ENCODE peak calls at places on chromosomes 5 and 9, in six cellular contexts. T is A549, K is OCI-LY7, Y is transverse colon, P is lower lobe of right lung, O is uterus. X is an unnamed sample.
A peak's percentile ranks its signal among the peaks of the same experiment; 100 is the strongest.

GRCh38 chr9:106862115-106862945 is 636 bp upstream of the ZNF462 start:
- DNase-seq in T (peak; percentile 44), K (no peak), Y (peak; percentile 52), P (no peak), O (peak; percentile 61), X (peak; percentile 61)

GRCh38 chr5:151058891-151059611 is 21.8 kb downstream of the TNIP1 start:
- DNase-seq in T (no peak), K (peak; percentile 34), Y (no peak), P (no peak), O (no peak), X (peak; percentile 39)

GRCh38 chr5:169467382-169467781 is 116.2 kb upstream of the SPDL1 start:
- DNase-seq in T (no peak), K (no peak), Y (no peak), P (no peak), O (no peak), X (no peak)

GRCh38 chr9:121954477-121955175 is 138.5 kb downstream of the TTLL11 start:
- DNase-seq in T (no peak), K (no peak), Y (no peak), P (no peak), O (peak; percentile 82), X (no peak)

GRCh38 chr5:159316519-159317383 is 13.5 kb downstream of the IL12B start:
- DNase-seq in T (peak; percentile 60), K (peak; percentile 67), Y (peak; percentile 41), P (no peak), O (no peak), X (peak; percentile 78)

GRCh38 chr9:136395345-136396218 is 4.4 kb downstream of the SNAPC4 start:
- DNase-seq in T (no peak), K (no peak), Y (no peak), P (no peak), O (no peak), X (no peak)

GRCh38 chr9:93126151-93126781 is 7.8 kb downstream of the NINJ1 start:
- DNase-seq in T (no peak), K (no peak), Y (peak; percentile 6), P (peak; percentile 47), O (peak; percentile 30), X (peak; percentile 26)

GRCh38 chr9:97740848-97741821 is 44.0 kb upstream of the XPA start:
- DNase-seq in T (no peak), K (no peak), Y (peak; percentile 23), P (peak; percentile 69), O (peak; percentile 17), X (peak; percentile 38)

GRCh38 chr9:135284386-135285134 is 195.0 kb upstream of the PPP1R26 start:
- DNase-seq in T (no peak), K (no peak), Y (no peak), P (no peak), O (no peak), X (peak; percentile 13)

GRCh38 chr9:8734760-8735159 is 935.2 kb upstream of the DMAC1 start:
- DNase-seq in T (no peak), K (no peak), Y (no peak), P (no peak), O (no peak), X (no peak)

GRCh38 chr5:125835293-125836172 is 587.7 kb upstream of the GRAMD2B start:
- DNase-seq in T (peak; percentile 5), K (peak; percentile 44), Y (peak; percentile 39), P (no peak), O (peak; percentile 36), X (peak; percentile 51)

GRCh38 chr9:107809859-107810492 is 320.4 kb upstream of the KLF4 start:
- DNase-seq in T (no peak), K (no peak), Y (peak; percentile 18), P (no peak), O (peak; percentile 22), X (no peak)

GRCh38 chr5:172498431-172499129 is 44.3 kb upstream of the SH3PXD2B start:
- DNase-seq in T (no peak), K (no peak), Y (no peak), P (no peak), O (peak; percentile 9), X (no peak)

GRCh38 chr9:34984049-34984448 is 5.5 kb upstream of the DNAJB5 start:
- DNase-seq in T (no peak), K (peak; percentile 61), Y (no peak), P (no peak), O (no peak), X (no peak)

GRCh38 chr5:143244000-143244736 is 159.3 kb downstream of the NR3C1 start:
- DNase-seq in T (peak; percentile 81), K (no peak), Y (peak; percentile 29), P (no peak), O (peak; percentile 61), X (no peak)

GRCh38 chr5:143239877-143240518 is 163.5 kb downstream of the NR3C1 start:
- DNase-seq in T (no peak), K (no peak), Y (no peak), P (no peak), O (no peak), X (no peak)

GRCh38 chr5:143243103-143243502 is 160.4 kb downstream of the NR3C1 start:
- DNase-seq in T (no peak), K (no peak), Y (no peak), P (no peak), O (no peak), X (no peak)

GRCh38 chr5:143244990-143245389 is 158.5 kb downstream of the NR3C1 start:
- DNase-seq in T (no peak), K (no peak), Y (no peak), P (no peak), O (no peak), X (no peak)

DNA sequence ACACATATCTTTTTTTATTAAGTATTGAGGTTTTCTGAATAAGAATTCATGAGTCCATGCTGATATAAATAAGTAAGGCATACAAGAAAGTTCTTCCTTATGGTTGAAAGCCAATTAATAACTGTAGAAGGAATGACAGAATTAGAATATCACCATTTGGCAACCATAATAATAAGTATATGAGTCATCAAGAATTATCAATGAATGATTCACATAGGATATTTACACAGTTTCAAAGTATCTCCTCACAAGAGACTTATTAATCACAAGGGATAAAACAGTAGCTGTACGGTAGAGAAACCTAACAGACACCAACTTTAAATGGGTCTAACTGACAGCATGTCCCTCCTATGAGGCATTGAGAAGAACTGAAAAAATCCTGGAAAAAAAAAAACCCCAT is 161.6 kb downstream of the NR3C1 start:
- DNase-seq in T (no peak), K (no peak), Y (no peak), P (no peak), O (no peak), X (no peak)
- TF ChIP-seq CTCF in T (no peak), K (no peak), Y (no peak), P (no peak), O (no peak), X (no peak)

GRCh38 chr9:110555971-110556370 is 23.6 kb downstream of the SVEP1 start:
- DNase-seq in T (peak; percentile 9), K (no peak), Y (peak; percentile 24), P (peak; percentile 50), O (peak; percentile 80), X (no peak)

GRCh38 chr9:110559869-110560268 is 19.7 kb downstream of the SVEP1 start:
- DNase-seq in T (no peak), K (no peak), Y (no peak), P (no peak), O (no peak), X (no peak)

GRCh38 chr9:110555551-110555950 is 24.0 kb downstream of the SVEP1 start:
- DNase-seq in T (no peak), K (no peak), Y (no peak), P (no peak), O (no peak), X (no peak)
- H3K4me1 ChIP-seq in T (peaks cover 42% of the 10 kb centered on the region), K (no peaks in the 10 kb centered on the region), Y (peaks cover 5% of the 10 kb centered on the region), P (peaks cover 15% of the 10 kb centered on the region), O (no peaks in the 10 kb centered on the region), X (no peaks in the 10 kb centered on the region)

GRCh38 chr9:95764920-95765319 is 110.6 kb upstream of the ERCC6L2 start:
- DNase-seq in T (no peak), K (no peak), Y (no peak), P (no peak), O (no peak), X (no peak)

GRCh38 chr9:95763983-95764382 is 111.5 kb upstream of the ERCC6L2 start:
- DNase-seq in T (no peak), K (no peak), Y (no peak), P (no peak), O (no peak), X (no peak)

GRCh38 chr9:95763006-95763405 is 112.5 kb upstream of the ERCC6L2 start:
- DNase-seq in T (no peak), K (no peak), Y (no peak), P (no peak), O (no peak), X (no peak)

GRCh38 chr9:95764490-95764889 is 111.0 kb upstream of the ERCC6L2 start:
- DNase-seq in T (no peak), K (no peak), Y (no peak), P (no peak), O (no peak), X (no peak)

GRCh38 chr9:95762322-95762721 is 113.2 kb upstream of the ERCC6L2 start:
- DNase-seq in T (no peak), K (no peak), Y (no peak), P (no peak), O (no peak), X (no peak)
- TF ChIP-seq CTCF in T (no peak), K (no peak), Y (no peak), P (no peak), O (no peak), X (no peak)

GRCh38 chr5:89900346-89900745 is 509.2 kb downstream of the CETN3 start:
- DNase-seq in T (no peak), K (no peak), Y (no peak), P (no peak), O (no peak), X (no peak)

GRCh38 chr5:89901983-89902382 is 507.6 kb downstream of the CETN3 start:
- DNase-seq in T (no peak), K (no peak), Y (peak; percentile 18), P (no peak), O (peak; percentile 32), X (no peak)

GRCh38 chr5:89904442-89904841 is 505.1 kb downstream of the CETN3 start:
- DNase-seq in T (no peak), K (no peak), Y (no peak), P (no peak), O (no peak), X (no peak)
- H3K4me1 ChIP-seq in T (no peaks in the 10 kb centered on the region), K (no peaks in the 10 kb centered on the region), Y (no peaks in the 10 kb centered on the region), P (no peaks in the 10 kb centered on the region), O (no peaks in the 10 kb centered on the region), X (no peaks in the 10 kb centered on the region)

GRCh38 chr9:15824310-15824709 is 271.5 kb downstream of the CCDC171 start:
- DNase-seq in T (no peak), K (peak; percentile 17), Y (no peak), P (no peak), O (no peak), X (no peak)
- TF ChIP-seq CTCF in T (no peak), K (peak; percentile 57), Y (no peak), P (no peak), O (no peak), X (no peak)

GRCh38 chr5:56480305-56481146 is 247.4 kb upstream of the ANKRD55 start:
- DNase-seq in T (no peak), K (peak; percentile 61), Y (peak; percentile 48), P (peak; percentile 63), O (peak; percentile 41), X (peak; percentile 47)
- H3K4me1 ChIP-seq in T (peaks cover 22% of the 10 kb centered on the region), K (peaks cover 40% of the 10 kb centered on the region), Y (peaks cover 30% of the 10 kb centered on the region), P (peaks cover 24% of the 10 kb centered on the region), O (peaks cover 7% of the 10 kb centered on the region), X (peaks cover 7% of the 10 kb centered on the region)

X was measured in mucosa of descending colon.